ENCODE peak calls at places on chromosomes 16 and 17, in six cellular contexts. F, O, U, E, Y and I are unnamed samples.

GRCh38 chr17:6894206-6894528 is 62.6 kb upstream of the TEKT1 start:
- DNase-seq in F (peak), O (no peak), U (no peak), E (no peak), Y (no peak), I (no peak)

GRCh38 chr16:27441276-27441675 is 39.3 kb downstream of the IL21R start:
- DNase-seq in F (no peak), O (no peak), U (no peak), E (no peak), Y (no peak), I (no peak)

GRCh38 chr16:24524855-24525652 is 14.3 kb upstream of the RBBP6 start:
- DNase-seq in F (no peak), O (no peak), U (no peak), E (no peak), Y (no peak), I (no peak)

GRCh38 chr17:57357392-57357784 is 101.1 kb downstream of the MSI2 start:
- DNase-seq in F (no peak), O (no peak), U (peak), E (peak), Y (no peak), I (peak)

GRCh38 chr17:50507871-50508572 is at the start of gene MYCBPAP:
- DNase-seq in F (peak), O (peak), U (peak), E (peak), Y (peak), I (no peak)

GRCh38 chr17:43211480-43212402 is at the start of gene TMEM106A:
- DNase-seq in F (peak), O (no peak), U (peak), E (no peak), Y (peak), I (peak)

GRCh38 chr17:17351901-17352781 is 49.0 kb downstream of the NT5M start:
- DNase-seq in F (no peak), O (no peak), U (peak), E (no peak), Y (no peak), I (no peak)

GRCh38 chr17:64232466-64233262 is 30.4 kb downstream of the TEX2 start:
- DNase-seq in F (no peak), O (no peak), U (no peak), E (no peak), Y (no peak), I (no peak)